ENCODE peak calls at places on chromosomes 12 and 14, in ten cellular contexts. Q is CD8-positive, alpha-beta memory T cell; A is ascending aorta; D is transverse colon; N is body of pancreas; M is uterus; K is colonic mucosa; O is H9; U is CD4-positive, CD25-positive, alpha-beta regulatory T cell; W is left lung. I is an unnamed sample.

GRCh38 chr12:90908465-90908864 is 46.5 kb downstream of the CCER1 start:
- DNase-seq in W (no peak), M (no peak), Q (no peak), N (no peak), D (no peak), O (no peak), U (no peak), K (no peak), A (no peak), I (no peak)

GRCh38 chr12:123533672-123534643 is at the start of gene RILPL1:
- DNase-seq in A (peak; percentile 68), M (peak; percentile 43), U (peak; percentile 23), N (peak; percentile 42), W (peak; percentile 42), Q (peak; percentile 55), D (peak; percentile 35), O (peak; percentile 78), K (peak; percentile 39), I (peak; percentile 7)

GRCh38 chr12:54370218-54370730 is 6.0 kb upstream of the GPR84 start:
- DNase-seq in M (peak; percentile 80), W (peak; percentile 70), O (peak; percentile 94), K (peak; percentile 81), A (peak; percentile 89), Q (no peak), N (peak; percentile 81), U (no peak), D (peak; percentile 79), I (no peak)

GRCh38 chr14:77574446-77575125 is 41.9 kb downstream of the SPTLC2 start:
- DNase-seq in Q (no peak), A (no peak), W (no peak), U (no peak), M (no peak), K (no peak), N (no peak), D (no peak), O (no peak), I (no peak)

GRCh38 chr12:6963016-6963731 is 7.3 kb downstream of the PHB2 start:
- DNase-seq in A (peak; percentile 59), M (no peak), U (no peak), W (peak; percentile 87), N (peak; percentile 97), D (peak; percentile 95), K (peak; percentile 96), Q (no peak), O (peak; percentile 96), I (no peak)

GRCh38 chr12:56029666-56030293 is 8.9 kb downstream of the IKZF4 start:
- DNase-seq in Q (peak; percentile 36), O (peak; percentile 48), W (peak; percentile 38), K (peak; percentile 54), A (no peak), U (peak; percentile 72), M (peak; percentile 37), N (peak; percentile 56), D (peak; percentile 47), I (no peak)

GRCh38 chr12:52305921-52306705 is 14.8 kb upstream of the KRT81 start:
- DNase-seq in U (no peak), A (no peak), K (no peak), M (no peak), O (no peak), D (no peak), N (no peak), W (no peak), Q (no peak), I (no peak)

GRCh38 chr14:50021261-50021660 is 95.1 kb downstream of the VCPKMT start:
- DNase-seq in O (no peak), W (no peak), U (peak; percentile 84), K (no peak), M (no peak), A (no peak), N (no peak), D (no peak), Q (no peak), I (no peak)

GRCh38 chr12:50550530-50551223 is 45.9 kb downstream of the DIP2B start:
- DNase-seq in K (no peak), U (no peak), W (no peak), O (no peak), D (peak; percentile 53), M (peak; percentile 46), A (no peak), N (no peak), Q (no peak), I (no peak)

GRCh38 chr12:97960741-97961608 is 498.4 kb downstream of the RMST start:
- DNase-seq in Q (no peak), N (peak; percentile 41), D (no peak), O (peak; percentile 63), A (no peak), U (peak; percentile 21), K (peak; percentile 21), M (no peak), W (no peak), I (no peak)

GRCh38 chr14:90384543-90384911 is 12.3 kb upstream of the CALM1 start:
- DNase-seq in U (peak; percentile 83), K (no peak), W (no peak), Q (peak; percentile 80), A (no peak), O (no peak), N (no peak), D (no peak), M (no peak), I (no peak)

GRCh38 chr14:42110167-42110566 is 503.5 kb downstream of the LRFN5 start:
- DNase-seq in U (no peak), K (no peak), A (no peak), W (no peak), M (no peak), Q (no peak), D (no peak), O (peak; percentile 39), N (no peak), I (no peak)

GRCh38 chr12:52670506-52670905 is 9.7 kb downstream of the KRT1 start:
- DNase-seq in U (no peak), K (no peak), D (no peak), M (no peak), Q (no peak), A (no peak), O (no peak), W (no peak), N (no peak), I (no peak)

GRCh38 chr12:3611853-3612703 is 121.1 kb downstream of the PRMT8 start:
- DNase-seq in U (no peak), M (no peak), Q (no peak), D (no peak), O (no peak), A (no peak), K (no peak), N (no peak), W (no peak), I (no peak)

DNA sequence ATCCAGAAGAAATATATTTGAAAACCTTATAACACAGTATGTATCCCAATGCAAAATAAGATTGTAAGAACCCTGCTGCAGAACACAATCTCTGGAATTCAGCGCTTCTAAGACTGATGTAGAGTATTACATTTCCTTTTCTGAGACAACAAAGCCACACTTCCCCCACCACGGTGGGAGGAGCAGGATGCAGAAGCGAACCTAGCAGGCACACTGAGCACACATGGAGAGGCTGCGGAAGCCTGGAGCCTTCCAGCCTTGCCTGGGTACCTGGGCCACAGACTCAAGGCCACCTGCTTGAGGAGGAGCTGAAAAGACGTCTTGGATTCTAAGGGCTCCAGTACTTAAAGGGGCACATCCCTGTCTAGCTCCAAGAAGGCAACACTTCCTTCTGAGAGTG is 46.4 kb downstream of the TCHP start:
- DNase-seq in W (no peak), A (no peak), Q (no peak), K (no peak), M (no peak), U (no peak), D (no peak), N (peak; percentile 62), O (peak; percentile 80), I (no peak)
- H3K4me1 ChIP-seq in W (peaks cover 4% of the 10 kb centered on the region), A (peaks cover 5% of the 10 kb centered on the region), Q (peaks cover 16% of the 10 kb centered on the region), K (peaks cover 4% of the 10 kb centered on the region), M (peaks cover 11% of the 10 kb centered on the region), U (no peaks in the 10 kb centered on the region), D (peaks cover 29% of the 10 kb centered on the region), N (peaks cover 54% of the 10 kb centered on the region), O (peaks cover 9% of the 10 kb centered on the region), I (peaks cover 11% of the 10 kb centered on the region)

DNA sequence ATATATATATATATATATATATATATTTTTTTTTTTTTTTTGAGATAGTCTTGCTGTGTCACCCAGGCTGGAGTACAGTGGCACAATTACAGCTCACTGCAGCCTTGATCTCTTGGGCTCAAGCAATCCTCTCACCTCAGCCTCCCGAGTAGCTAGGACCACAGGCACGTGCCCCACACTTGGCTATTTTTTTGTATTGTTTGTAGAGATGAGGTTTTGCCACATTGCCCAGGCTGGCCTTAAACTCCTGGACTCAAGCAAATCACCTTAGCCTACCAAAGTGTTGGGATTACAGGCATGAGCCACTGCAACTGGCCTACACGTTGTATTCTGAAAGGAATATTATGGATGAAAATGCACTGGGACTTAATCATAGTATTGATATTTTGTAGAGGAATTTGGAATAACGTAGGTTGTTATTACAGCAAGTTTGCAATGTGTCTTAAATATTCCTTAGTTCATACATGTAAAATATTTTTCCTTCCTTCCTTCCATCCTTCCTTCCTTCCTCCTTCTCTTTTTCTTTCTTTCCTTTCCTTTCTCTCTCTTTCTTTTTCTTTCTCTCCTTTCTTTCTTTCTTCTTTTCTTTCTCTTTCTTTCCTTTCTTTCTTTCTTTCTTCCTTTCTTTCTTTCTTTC is 862 bp downstream of the KLRB1 start:
- DNase-seq in U (no peak), M (no peak), N (no peak), K (no peak), O (no peak), W (no peak), Q (no peak), D (no peak), A (no peak), I (no peak)
- H3K27me3 ChIP-seq in U (no peaks in the 10 kb centered on the region), M (no peaks in the 10 kb centered on the region), N (no peaks in the 10 kb centered on the region), K (no peaks in the 10 kb centered on the region), O (no peaks in the 10 kb centered on the region), W (no peaks in the 10 kb centered on the region), Q (no peaks in the 10 kb centered on the region), D (no peaks in the 10 kb centered on the region), A (no peaks in the 10 kb centered on the region), I (no peaks in the 10 kb centered on the region)

DNA sequence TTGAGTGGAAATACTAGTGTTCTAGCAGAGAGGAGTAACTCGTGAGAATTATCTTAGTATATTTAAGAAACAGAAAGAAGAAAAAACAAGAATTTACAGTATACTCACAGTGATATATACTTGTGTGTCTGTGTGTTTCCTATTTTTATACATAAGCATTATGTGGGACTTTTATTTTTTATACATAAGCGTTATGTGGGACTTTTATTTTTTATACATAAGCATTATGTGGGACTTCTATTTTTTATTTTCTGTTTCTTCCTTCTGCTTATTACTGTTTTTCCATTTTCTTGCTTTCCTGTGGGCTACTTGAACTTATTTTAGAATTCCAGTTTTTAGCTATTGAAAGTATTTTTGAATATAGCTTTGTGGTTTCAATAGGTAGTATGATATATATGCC is 6.9 kb upstream of the ZNF140 start:
- DNase-seq in M (no peak), U (no peak), W (no peak), A (no peak), K (no peak), N (no peak), Q (no peak), O (no peak), D (no peak), I (no peak)
- H3K9me3 ChIP-seq in M (no peaks in the 10 kb centered on the region), U (peaks cover 82% of the 10 kb centered on the region), W (no peaks in the 10 kb centered on the region), A (peaks cover 99% of the 10 kb centered on the region), K (no peaks in the 10 kb centered on the region), N (peaks cover 47% of the 10 kb centered on the region), Q (peaks cover 15% of the 10 kb centered on the region), O (peaks cover 52% of the 10 kb centered on the region), D (peaks cover 77% of the 10 kb centered on the region), I (peaks cover 21% of the 10 kb centered on the region)

DNA sequence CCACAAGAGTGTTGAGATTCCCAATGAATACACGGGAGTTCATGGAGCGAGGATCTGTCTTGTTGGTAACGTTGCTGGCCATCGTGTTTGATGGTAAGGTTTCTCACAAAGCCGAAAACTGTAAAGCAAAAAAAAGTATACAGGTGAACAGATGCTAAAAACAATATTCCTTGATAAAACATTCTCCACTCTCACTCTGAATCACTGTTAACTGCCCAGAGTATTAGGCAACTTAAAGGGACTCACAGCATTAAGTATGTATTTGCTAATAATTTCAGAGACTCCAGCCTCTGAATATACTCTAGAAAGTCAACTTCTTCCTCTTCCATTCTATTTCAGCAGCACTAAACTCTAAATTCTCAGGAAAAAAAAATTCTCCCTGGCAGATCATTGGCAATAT is 35.1 kb downstream of the HNRNPC start:
- DNase-seq in D (no peak), U (no peak), K (no peak), Q (no peak), W (no peak), M (no peak), N (no peak), O (no peak), A (no peak), I (no peak)
- H3K4me1 ChIP-seq in D (peaks cover 24% of the 10 kb centered on the region), U (peaks cover 90% of the 10 kb centered on the region), K (peaks cover 3% of the 10 kb centered on the region), Q (peaks cover 94% of the 10 kb centered on the region), W (peaks cover 6% of the 10 kb centered on the region), M (peaks cover 8% of the 10 kb centered on the region), N (peaks cover 72% of the 10 kb centered on the region), O (no peaks in the 10 kb centered on the region), A (no peaks in the 10 kb centered on the region), I (peaks cover 97% of the 10 kb centered on the region)